ENCODE peak calls at places on chromosomes 11 and 22, in eight cellular contexts. One of them, this sample, is unnamed.

GRCh38 chr22:48091656-48092223 is 1329.3 kb downstream of the TBC1D22A start:
- DNase-seq in psoas muscle: no peak
- DNase-seq in prostate gland: no peak
- DNase-seq in gastrocnemius medialis: no peak
- DNase-seq in breast epithelium: no peak
- DNase-seq in PC-3: no peak
- DNase-seq in mesothelial cell of epicardium: peak
- DNase-seq in BJ: no peak
- DNase-seq in this sample: no peak

GRCh38 chr11:83073248-83073647 is 1.6 kb upstream of the RAB30 start:
- DNase-seq in psoas muscle: no peak
- DNase-seq in prostate gland: no peak
- DNase-seq in gastrocnemius medialis: no peak
- DNase-seq in breast epithelium: no peak
- DNase-seq in PC-3: no peak
- DNase-seq in mesothelial cell of epicardium: no peak
- DNase-seq in BJ: no peak
- DNase-seq in this sample: no peak

GRCh38 chr11:129388824-129389223 is 13.2 kb downstream of the BARX2 start:
- DNase-seq in psoas muscle: no peak
- DNase-seq in prostate gland: no peak
- DNase-seq in gastrocnemius medialis: no peak
- DNase-seq in breast epithelium: no peak
- DNase-seq in PC-3: no peak
- DNase-seq in mesothelial cell of epicardium: no peak
- DNase-seq in BJ: no peak
- DNase-seq in this sample: no peak

GRCh38 chr11:9137293-9138132 is 46.1 kb upstream of the SCUBE2 start:
- DNase-seq in psoas muscle: peak
- DNase-seq in prostate gland: peak
- DNase-seq in gastrocnemius medialis: peak
- DNase-seq in breast epithelium: peak
- DNase-seq in PC-3: peak
- DNase-seq in mesothelial cell of epicardium: peak
- DNase-seq in BJ: no peak
- DNase-seq in this sample: peak

GRCh38 chr11:75279273-75279672 is 38.7 kb downstream of the TPBGL start:
- DNase-seq in psoas muscle: peak
- DNase-seq in prostate gland: no peak
- DNase-seq in gastrocnemius medialis: no peak
- DNase-seq in breast epithelium: no peak
- DNase-seq in PC-3: no peak
- DNase-seq in mesothelial cell of epicardium: no peak
- DNase-seq in BJ: no peak
- DNase-seq in this sample: no peak

GRCh38 chr11:78179459-78180071 is 8.9 kb downstream of the KCTD21 start:
- DNase-seq in psoas muscle: no peak
- DNase-seq in prostate gland: no peak
- DNase-seq in gastrocnemius medialis: peak
- DNase-seq in breast epithelium: no peak
- DNase-seq in PC-3: peak
- DNase-seq in mesothelial cell of epicardium: no peak
- DNase-seq in BJ: no peak
- DNase-seq in this sample: no peak

GRCh38 chr22:36029406-36029755 is 757 bp upstream of the RBFOX2 start:
- DNase-seq in psoas muscle: no peak
- DNase-seq in prostate gland: no peak
- DNase-seq in gastrocnemius medialis: no peak
- DNase-seq in breast epithelium: no peak
- DNase-seq in PC-3: no peak
- DNase-seq in mesothelial cell of epicardium: no peak
- DNase-seq in BJ: no peak
- DNase-seq in this sample: no peak

GRCh38 chr11:105693075-105693474 is 83.2 kb downstream of the GRIA4 start:
- DNase-seq in psoas muscle: no peak
- DNase-seq in prostate gland: no peak
- DNase-seq in gastrocnemius medialis: no peak
- DNase-seq in breast epithelium: no peak
- DNase-seq in PC-3: no peak
- DNase-seq in mesothelial cell of epicardium: no peak
- DNase-seq in BJ: no peak
- DNase-seq in this sample: no peak

GRCh38 chr11:2928605-2929510 is at the start of gene PHLDA2:
- DNase-seq in psoas muscle: peak
- DNase-seq in prostate gland: no peak
- DNase-seq in gastrocnemius medialis: no peak
- DNase-seq in breast epithelium: no peak
- DNase-seq in PC-3: peak
- DNase-seq in mesothelial cell of epicardium: no peak
- DNase-seq in BJ: no peak
- DNase-seq in this sample: no peak

GRCh38 chr11:9132203-9132878 is 40.9 kb upstream of the SCUBE2 start:
- DNase-seq in psoas muscle: no peak
- DNase-seq in prostate gland: no peak
- DNase-seq in gastrocnemius medialis: no peak
- DNase-seq in breast epithelium: no peak
- DNase-seq in PC-3: no peak
- DNase-seq in mesothelial cell of epicardium: no peak
- DNase-seq in BJ: no peak
- DNase-seq in this sample: no peak

GRCh38 chr11:34514597-34514996 is 1.0 kb upstream of the ELF5 start:
- DNase-seq in psoas muscle: no peak
- DNase-seq in prostate gland: no peak
- DNase-seq in gastrocnemius medialis: no peak
- DNase-seq in breast epithelium: no peak
- DNase-seq in PC-3: no peak
- DNase-seq in mesothelial cell of epicardium: no peak
- DNase-seq in BJ: no peak
- DNase-seq in this sample: no peak

GRCh38 chr11:126817523-126818450 is 182.8 kb downstream of the KIRREL3 start:
- DNase-seq in psoas muscle: no peak
- DNase-seq in prostate gland: no peak
- DNase-seq in gastrocnemius medialis: no peak
- DNase-seq in breast epithelium: no peak
- DNase-seq in PC-3: no peak
- DNase-seq in mesothelial cell of epicardium: no peak
- DNase-seq in BJ: no peak
- DNase-seq in this sample: no peak

GRCh38 chr11:130620566-130620965 is 172.1 kb downstream of the ADAMTS15 start:
- DNase-seq in psoas muscle: no peak
- DNase-seq in prostate gland: no peak
- DNase-seq in gastrocnemius medialis: no peak
- DNase-seq in breast epithelium: no peak
- DNase-seq in PC-3: no peak
- DNase-seq in mesothelial cell of epicardium: no peak
- DNase-seq in BJ: no peak
- DNase-seq in this sample: no peak

GRCh38 chr11:132035736-132036135 is 665.3 kb downstream of the NTM start:
- DNase-seq in psoas muscle: no peak
- DNase-seq in prostate gland: no peak
- DNase-seq in gastrocnemius medialis: no peak
- DNase-seq in breast epithelium: no peak
- DNase-seq in PC-3: no peak
- DNase-seq in mesothelial cell of epicardium: no peak
- DNase-seq in BJ: no peak
- DNase-seq in this sample: no peak

GRCh38 chr11:134973801-134974200 is 561.8 kb upstream of the B3GAT1 start:
- DNase-seq in psoas muscle: no peak
- DNase-seq in prostate gland: no peak
- DNase-seq in gastrocnemius medialis: no peak
- DNase-seq in breast epithelium: no peak
- DNase-seq in PC-3: no peak
- DNase-seq in mesothelial cell of epicardium: no peak
- DNase-seq in BJ: no peak
- DNase-seq in this sample: no peak

GRCh38 chr11:121517996-121518395 is 65.2 kb upstream of the SORL1-AS1 start:
- DNase-seq in psoas muscle: no peak
- DNase-seq in prostate gland: no peak
- DNase-seq in gastrocnemius medialis: no peak
- DNase-seq in breast epithelium: no peak
- DNase-seq in PC-3: no peak
- DNase-seq in mesothelial cell of epicardium: no peak
- DNase-seq in BJ: no peak
- DNase-seq in this sample: no peak

GRCh38 chr11:123047265-123047946 is 14.5 kb downstream of the HSPA8 start:
- DNase-seq in psoas muscle: no peak
- DNase-seq in prostate gland: no peak
- DNase-seq in gastrocnemius medialis: no peak
- DNase-seq in breast epithelium: no peak
- DNase-seq in PC-3: no peak
- DNase-seq in mesothelial cell of epicardium: no peak
- DNase-seq in BJ: no peak
- DNase-seq in this sample: no peak
- TF ChIP-seq CTCF in psoas muscle: no peak
- TF ChIP-seq CTCF in prostate gland: no peak
- TF ChIP-seq CTCF in gastrocnemius medialis: no peak
- TF ChIP-seq CTCF in breast epithelium: no peak
- TF ChIP-seq CTCF in PC-3: no peak
- TF ChIP-seq CTCF in mesothelial cell of epicardium: no peak
- TF ChIP-seq CTCF in BJ: no peak
- TF ChIP-seq CTCF in this sample: no peak

GRCh38 chr11:6481012-6481923 is at the start of the genes ARFIP2 and TIMM10B:
- DNase-seq in psoas muscle: peak
- DNase-seq in prostate gland: peak
- DNase-seq in gastrocnemius medialis: peak
- DNase-seq in breast epithelium: peak
- DNase-seq in PC-3: peak
- DNase-seq in mesothelial cell of epicardium: peak
- DNase-seq in BJ: peak
- DNase-seq in this sample: peak
- TF ChIP-seq CTCF in psoas muscle: no peak
- TF ChIP-seq CTCF in prostate gland: no peak
- TF ChIP-seq CTCF in gastrocnemius medialis: no peak
- TF ChIP-seq CTCF in breast epithelium: no peak
- TF ChIP-seq CTCF in PC-3: no peak
- TF ChIP-seq CTCF in mesothelial cell of epicardium: no peak
- TF ChIP-seq CTCF in BJ: no peak
- TF ChIP-seq CTCF in this sample: no peak

DNA sequence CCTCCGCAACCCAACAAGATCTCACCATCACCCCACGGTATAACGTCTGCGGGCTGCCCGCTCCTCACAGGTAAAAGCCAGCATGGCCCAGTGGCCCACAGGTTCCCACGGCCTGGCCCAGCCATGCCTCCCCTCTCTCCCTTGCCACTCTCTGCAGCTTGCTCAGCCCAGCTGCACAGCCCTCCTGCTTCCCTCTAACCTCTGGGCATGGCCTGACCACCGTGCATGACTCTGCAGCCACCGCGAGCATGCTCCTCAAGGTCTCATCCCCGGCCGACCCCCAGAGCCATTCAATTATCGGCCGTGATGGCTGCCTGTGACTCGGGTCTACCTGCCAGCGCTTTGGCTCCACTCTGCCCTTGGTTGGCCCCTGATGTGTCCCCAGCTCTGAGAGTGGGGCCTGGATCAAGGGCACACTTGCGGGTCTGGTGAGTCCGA is 185.5 kb downstream of the CTTN start:
- DNase-seq in psoas muscle: peak
- DNase-seq in prostate gland: no peak
- DNase-seq in gastrocnemius medialis: no peak
- DNase-seq in breast epithelium: no peak
- DNase-seq in PC-3: no peak
- DNase-seq in mesothelial cell of epicardium: no peak
- DNase-seq in BJ: no peak
- DNase-seq in this sample: no peak
- TF ChIP-seq CTCF in psoas muscle: no peak
- TF ChIP-seq CTCF in prostate gland: no peak
- TF ChIP-seq CTCF in gastrocnemius medialis: no peak
- TF ChIP-seq CTCF in breast epithelium: no peak
- TF ChIP-seq CTCF in PC-3: no peak
- TF ChIP-seq CTCF in mesothelial cell of epicardium: no peak
- TF ChIP-seq CTCF in BJ: no peak
- TF ChIP-seq CTCF in this sample: no peak

DNA sequence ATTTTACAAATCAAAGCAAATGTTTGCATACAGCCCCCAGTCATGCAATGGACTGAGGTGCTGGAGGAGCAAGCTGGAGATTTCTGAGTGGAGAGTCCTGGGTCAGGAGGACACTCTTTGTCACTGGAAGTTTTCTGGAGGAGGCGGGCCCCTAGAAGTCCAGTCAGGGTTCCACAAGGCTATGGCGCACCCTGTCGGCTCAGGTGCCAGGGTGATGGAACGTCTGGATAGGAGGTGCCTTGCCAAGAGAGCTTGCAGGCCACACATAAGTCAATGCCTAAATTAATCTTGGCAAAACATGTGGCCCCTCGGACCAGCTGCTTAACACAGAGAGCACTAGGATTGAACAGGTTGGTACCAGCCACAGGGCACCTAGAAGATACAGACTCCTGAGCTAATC is 174.7 kb upstream of the CADM1 start:
- DNase-seq in psoas muscle: no peak
- DNase-seq in prostate gland: no peak
- DNase-seq in gastrocnemius medialis: peak
- DNase-seq in breast epithelium: no peak
- DNase-seq in PC-3: no peak
- DNase-seq in mesothelial cell of epicardium: no peak
- DNase-seq in BJ: no peak
- DNase-seq in this sample: no peak
- TF ChIP-seq CTCF in psoas muscle: peak
- TF ChIP-seq CTCF in prostate gland: no peak
- TF ChIP-seq CTCF in gastrocnemius medialis: peak
- TF ChIP-seq CTCF in breast epithelium: no peak
- TF ChIP-seq CTCF in PC-3: no peak
- TF ChIP-seq CTCF in mesothelial cell of epicardium: no peak
- TF ChIP-seq CTCF in BJ: no peak
- TF ChIP-seq CTCF in this sample: no peak

GRCh38 chr22:43479962-43480361 is 68.1 kb downstream of the MPPED1 start:
- DNase-seq in psoas muscle: no peak
- DNase-seq in prostate gland: no peak
- DNase-seq in gastrocnemius medialis: no peak
- DNase-seq in breast epithelium: no peak
- DNase-seq in PC-3: no peak
- DNase-seq in mesothelial cell of epicardium: no peak
- DNase-seq in BJ: no peak
- DNase-seq in this sample: no peak

GRCh38 chr22:43482310-43482625 is 70.5 kb downstream of the MPPED1 start:
- DNase-seq in psoas muscle: no peak
- DNase-seq in prostate gland: no peak
- DNase-seq in gastrocnemius medialis: no peak
- DNase-seq in breast epithelium: no peak
- DNase-seq in PC-3: no peak
- DNase-seq in mesothelial cell of epicardium: no peak
- DNase-seq in BJ: no peak
- DNase-seq in this sample: no peak

GRCh38 chr22:43483266-43483665 is 71.5 kb downstream of the MPPED1 start:
- DNase-seq in psoas muscle: no peak
- DNase-seq in prostate gland: no peak
- DNase-seq in gastrocnemius medialis: no peak
- DNase-seq in breast epithelium: no peak
- DNase-seq in PC-3: no peak
- DNase-seq in mesothelial cell of epicardium: no peak
- DNase-seq in BJ: no peak
- DNase-seq in this sample: no peak

GRCh38 chr22:43483669-43484068 is 71.9 kb downstream of the MPPED1 start:
- DNase-seq in psoas muscle: no peak
- DNase-seq in prostate gland: no peak
- DNase-seq in gastrocnemius medialis: no peak
- DNase-seq in breast epithelium: no peak
- DNase-seq in PC-3: no peak
- DNase-seq in mesothelial cell of epicardium: no peak
- DNase-seq in BJ: no peak
- DNase-seq in this sample: no peak

GRCh38 chr22:43481528-43482309 is 69.9 kb downstream of the MPPED1 start:
- DNase-seq in psoas muscle: no peak
- DNase-seq in prostate gland: no peak
- DNase-seq in gastrocnemius medialis: no peak
- DNase-seq in breast epithelium: no peak
- DNase-seq in PC-3: no peak
- DNase-seq in mesothelial cell of epicardium: no peak
- DNase-seq in BJ: no peak
- DNase-seq in this sample: no peak
- TF ChIP-seq CTCF in psoas muscle: no peak
- TF ChIP-seq CTCF in prostate gland: peak
- TF ChIP-seq CTCF in gastrocnemius medialis: no peak
- TF ChIP-seq CTCF in breast epithelium: no peak
- TF ChIP-seq CTCF in PC-3: peak
- TF ChIP-seq CTCF in mesothelial cell of epicardium: no peak
- TF ChIP-seq CTCF in BJ: no peak
- TF ChIP-seq CTCF in this sample: peak

This sample was measured in type B pancreatic cell.